ENCODE peak calls at places on chromosomes 2 and 18, in ten cellular contexts. One of them, this sample, is unnamed.
A peak's percentile ranks its signal among the peaks of the same experiment; 100 is the strongest.

GRCh38 chr2:175036582-175037018 is 31.4 kb upstream of the CHN1 start:
- DNase-seq in naive thymus-derived CD4-positive, alpha-beta T cell: peak; percentile 54
- DNase-seq in AG08396: no peak
- DNase-seq in cardiac fibroblast: peak; percentile 52
- DNase-seq in epithelial cell of esophagus: peak; percentile 45
- DNase-seq in adrenal gland: no peak
- DNase-seq in osteocyte: no peak
- DNase-seq in left ventricle myocardium inferior: no peak
- DNase-seq in right cardiac atrium: no peak
- DNase-seq in effector memory CD8-positive, alpha-beta T cell: no peak
- DNase-seq in this sample: no peak

GRCh38 chr2:222038086-222038802 is 260.6 kb downstream of the PAX3 start:
- DNase-seq in naive thymus-derived CD4-positive, alpha-beta T cell: no peak
- DNase-seq in AG08396: no peak
- DNase-seq in cardiac fibroblast: peak; percentile 10
- DNase-seq in epithelial cell of esophagus: peak; percentile 40
- DNase-seq in adrenal gland: no peak
- DNase-seq in osteocyte: no peak
- DNase-seq in left ventricle myocardium inferior: no peak
- DNase-seq in right cardiac atrium: no peak
- DNase-seq in effector memory CD8-positive, alpha-beta T cell: no peak
- DNase-seq in this sample: no peak

GRCh38 chr18:26706796-26707406 is 158.5 kb upstream of the KCTD1 start:
- DNase-seq in naive thymus-derived CD4-positive, alpha-beta T cell: no peak
- DNase-seq in AG08396: no peak
- DNase-seq in cardiac fibroblast: no peak
- DNase-seq in epithelial cell of esophagus: no peak
- DNase-seq in adrenal gland: no peak
- DNase-seq in osteocyte: no peak
- DNase-seq in left ventricle myocardium inferior: no peak
- DNase-seq in right cardiac atrium: peak; percentile 48
- DNase-seq in effector memory CD8-positive, alpha-beta T cell: no peak
- DNase-seq in this sample: no peak

GRCh38 chr2:206611191-206611590 is 31.1 kb upstream of the FAM237A start:
- DNase-seq in naive thymus-derived CD4-positive, alpha-beta T cell: no peak
- DNase-seq in AG08396: no peak
- DNase-seq in cardiac fibroblast: peak; percentile 3
- DNase-seq in epithelial cell of esophagus: peak; percentile 58
- DNase-seq in adrenal gland: no peak
- DNase-seq in osteocyte: no peak
- DNase-seq in left ventricle myocardium inferior: no peak
- DNase-seq in right cardiac atrium: no peak
- DNase-seq in effector memory CD8-positive, alpha-beta T cell: no peak
- DNase-seq in this sample: no peak

GRCh38 chr2:45264227-45265225 is 255.3 kb upstream of the SIX2 start:
- DNase-seq in naive thymus-derived CD4-positive, alpha-beta T cell: no peak
- DNase-seq in AG08396: no peak
- DNase-seq in cardiac fibroblast: peak; percentile 73
- DNase-seq in epithelial cell of esophagus: no peak
- DNase-seq in adrenal gland: peak; percentile 11
- DNase-seq in osteocyte: no peak
- DNase-seq in left ventricle myocardium inferior: no peak
- DNase-seq in right cardiac atrium: no peak
- DNase-seq in effector memory CD8-positive, alpha-beta T cell: no peak
- DNase-seq in this sample: no peak

GRCh38 chr2:145638675-145639074 is 1118.8 kb upstream of the ZEB2 start:
- DNase-seq in naive thymus-derived CD4-positive, alpha-beta T cell: no peak
- DNase-seq in AG08396: no peak
- DNase-seq in cardiac fibroblast: no peak
- DNase-seq in epithelial cell of esophagus: no peak
- DNase-seq in adrenal gland: no peak
- DNase-seq in osteocyte: no peak
- DNase-seq in left ventricle myocardium inferior: no peak
- DNase-seq in right cardiac atrium: no peak
- DNase-seq in effector memory CD8-positive, alpha-beta T cell: no peak
- DNase-seq in this sample: no peak

GRCh38 chr2:151189125-151189524 is 72.5 kb downstream of the RBM43 start:
- DNase-seq in naive thymus-derived CD4-positive, alpha-beta T cell: peak; percentile 64
- DNase-seq in AG08396: no peak
- DNase-seq in cardiac fibroblast: no peak
- DNase-seq in epithelial cell of esophagus: no peak
- DNase-seq in adrenal gland: no peak
- DNase-seq in osteocyte: no peak
- DNase-seq in left ventricle myocardium inferior: no peak
- DNase-seq in right cardiac atrium: no peak
- DNase-seq in effector memory CD8-positive, alpha-beta T cell: no peak
- DNase-seq in this sample: no peak

GRCh38 chr2:226220511-226220910 is 579.1 kb downstream of the IRS1 start:
- DNase-seq in naive thymus-derived CD4-positive, alpha-beta T cell: no peak
- DNase-seq in AG08396: no peak
- DNase-seq in cardiac fibroblast: no peak
- DNase-seq in epithelial cell of esophagus: no peak
- DNase-seq in adrenal gland: no peak
- DNase-seq in osteocyte: no peak
- DNase-seq in left ventricle myocardium inferior: no peak
- DNase-seq in right cardiac atrium: no peak
- DNase-seq in effector memory CD8-positive, alpha-beta T cell: no peak
- DNase-seq in this sample: no peak

GRCh38 chr2:143296089-143296488 is 166.9 kb downstream of the ARHGAP15 start:
- DNase-seq in naive thymus-derived CD4-positive, alpha-beta T cell: no peak
- DNase-seq in AG08396: no peak
- DNase-seq in cardiac fibroblast: no peak
- DNase-seq in epithelial cell of esophagus: no peak
- DNase-seq in adrenal gland: no peak
- DNase-seq in osteocyte: no peak
- DNase-seq in left ventricle myocardium inferior: no peak
- DNase-seq in right cardiac atrium: no peak
- DNase-seq in effector memory CD8-positive, alpha-beta T cell: no peak
- DNase-seq in this sample: no peak

GRCh38 chr2:42800461-42800962 is 8.1 kb upstream of the HAAO start:
- DNase-seq in naive thymus-derived CD4-positive, alpha-beta T cell: peak; percentile 21
- DNase-seq in AG08396: no peak
- DNase-seq in cardiac fibroblast: no peak
- DNase-seq in epithelial cell of esophagus: no peak
- DNase-seq in adrenal gland: no peak
- DNase-seq in osteocyte: no peak
- DNase-seq in left ventricle myocardium inferior: no peak
- DNase-seq in right cardiac atrium: no peak
- DNase-seq in effector memory CD8-positive, alpha-beta T cell: no peak
- DNase-seq in this sample: no peak

This sample was measured in GM12891.